ENCODE peak calls at places on chromosomes 13 and 19, in eight cellular contexts. W is neural progenitor cell; G is keratinocyte; Z is adipocyte; X is body of pancreas; I is effector memory CD4-positive, alpha-beta T cell; E is endodermal cell; V is upper lobe of right lung. A is an unnamed sample.

GRCh38 chr19:459724-460511 is 915 bp downstream of the SHC2 start:
- DNase-seq in W (peak; percentile 82), G (no peak), Z (peak; percentile 55), X (peak; percentile 81), I (no peak), E (peak; percentile 90), V (peak; percentile 83), A (peak; percentile 3)

GRCh38 chr19:42496551-42497133 is 31.6 kb downstream of the CEACAM1 start:
- DNase-seq in W (no peak), G (no peak), Z (no peak), X (no peak), I (no peak), E (no peak), V (no peak), A (no peak)

GRCh38 chr13:97653741-97654140 is 219.8 kb downstream of the RAP2A start:
- DNase-seq in W (no peak), G (no peak), Z (peak; percentile 88), X (no peak), I (no peak), E (no peak), V (no peak), A (no peak)

GRCh38 chr13:30978981-30979956 is 46.8 kb downstream of the TEX26 start:
- DNase-seq in W (peak; percentile 83), G (peak; percentile 5), Z (no peak), X (peak; percentile 34), I (peak; percentile 0), E (peak; percentile 96), V (peak; percentile 77), A (no peak)

GRCh38 chr13:81171065-81171647 is 830.2 kb upstream of the SPRY2 start:
- DNase-seq in W (peak; percentile 18), G (no peak), Z (peak; percentile 72), X (no peak), I (no peak), E (no peak), V (no peak), A (no peak)

GRCh38 chr19:34241513-34242337 is 12.6 kb upstream of the GARRE1 start:
- DNase-seq in W (peak; percentile 78), G (no peak), Z (no peak), X (peak; percentile 79), I (no peak), E (peak; percentile 95), V (peak; percentile 88), A (no peak)

GRCh38 chr19:16750081-16750480 is 30.4 kb downstream of the NWD1 start:
- DNase-seq in W (no peak), G (no peak), Z (no peak), X (no peak), I (no peak), E (no peak), V (no peak), A (no peak)

GRCh38 chr19:902446-903226 is 9.4 kb downstream of the RNU6-9 start:
- DNase-seq in W (no peak), G (no peak), Z (no peak), X (no peak), I (no peak), E (no peak), V (no peak), A (no peak)

GRCh38 chr13:62387642-62388041 is 972.0 kb upstream of the PCDH20 start:
- DNase-seq in W (peak; percentile 24), G (no peak), Z (peak; percentile 74), X (no peak), I (no peak), E (no peak), V (no peak), A (no peak)

GRCh38 chr19:12669272-12670158 is 2.9 kb downstream of the WDR83 start:
- DNase-seq in W (peak; percentile 86), G (no peak), Z (peak; percentile 90), X (peak; percentile 81), I (peak; percentile 62), E (peak; percentile 87), V (peak; percentile 90), A (peak; percentile 79)
- H3K4me1 ChIP-seq in W (peaks cover 7% of the 10 kb centered on the region), G (peaks cover 34% of the 10 kb centered on the region), Z (peaks cover 36% of the 10 kb centered on the region), X (peaks cover 50% of the 10 kb centered on the region), I (peaks cover 28% of the 10 kb centered on the region), E (no peaks in the 10 kb centered on the region), V (peaks cover 37% of the 10 kb centered on the region), A (peaks cover 42% of the 10 kb centered on the region)

GRCh38 chr19:51586799-51587198 is 15.7 kb downstream of the ZNF175 start:
- DNase-seq in W (no peak), G (no peak), Z (no peak), X (no peak), I (no peak), E (no peak), V (no peak), A (no peak)
- H3K9me3 ChIP-seq in W (peaks cover 15% of the 10 kb centered on the region), G (peaks cover 3% of the 10 kb centered on the region), Z (peaks cover 28% of the 10 kb centered on the region), X (peaks cover 21% of the 10 kb centered on the region), I (peaks cover 21% of the 10 kb centered on the region), E (peaks cover 39% of the 10 kb centered on the region), V (peaks cover 6% of the 10 kb centered on the region), A (peaks cover 30% of the 10 kb centered on the region)

DNA sequence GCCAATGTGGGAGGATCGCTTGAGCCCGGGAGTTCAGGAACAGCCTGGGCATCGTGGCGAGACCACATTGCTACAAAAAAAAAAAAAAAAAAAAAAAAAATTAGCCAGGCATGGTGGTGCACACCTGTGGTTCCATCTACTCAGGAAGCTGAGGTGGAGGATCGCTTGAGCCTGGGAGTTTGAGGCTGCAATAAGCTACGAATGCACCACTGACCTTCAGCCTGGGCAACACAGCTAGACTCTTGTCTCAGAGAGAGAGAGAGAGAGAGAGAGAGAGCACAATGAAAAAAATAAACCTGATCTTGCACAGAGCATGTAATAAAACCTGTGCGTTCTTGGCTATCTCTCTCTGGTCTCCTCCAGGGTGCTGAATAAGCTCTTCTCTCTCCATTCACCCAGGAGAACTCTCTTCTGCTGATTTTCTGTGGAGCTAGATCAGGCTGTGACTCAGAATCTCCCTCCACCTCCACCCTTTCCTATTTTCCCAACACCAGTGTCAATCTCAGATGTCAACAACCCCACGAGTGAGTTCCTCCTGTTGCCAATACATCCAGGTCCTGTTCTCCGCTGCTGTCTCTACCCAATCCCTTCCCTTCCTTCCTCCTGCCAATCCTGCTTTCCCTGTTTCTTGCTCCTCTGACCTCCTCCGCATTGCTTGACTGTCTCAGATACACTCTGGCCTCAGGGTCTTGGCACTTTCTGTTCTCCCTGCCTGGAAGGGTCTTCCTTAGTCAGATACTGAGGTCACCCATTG is 3.4 kb upstream of the ACP5 start:
- DNase-seq in W (no peak), G (no peak), Z (no peak), X (no peak), I (no peak), E (no peak), V (no peak), A (no peak)
- H3K4me1 ChIP-seq in W (no peaks in the 10 kb centered on the region), G (peaks cover 13% of the 10 kb centered on the region), Z (peaks cover 16% of the 10 kb centered on the region), X (peaks cover 31% of the 10 kb centered on the region), I (peaks cover 20% of the 10 kb centered on the region), E (no peaks in the 10 kb centered on the region), V (peaks cover 36% of the 10 kb centered on the region), A (peaks cover 47% of the 10 kb centered on the region)

GRCh38 chr19:37505958-37506386 is 767 bp upstream of the ZNF793 start:
- DNase-seq in W (no peak), G (no peak), Z (no peak), X (no peak), I (no peak), E (no peak), V (no peak), A (no peak)

GRCh38 chr19:37511186-37511585 is 4.4 kb downstream of the ZNF793 start:
- DNase-seq in W (no peak), G (no peak), Z (no peak), X (no peak), I (no peak), E (no peak), V (no peak), A (no peak)

GRCh38 chr19:37506387-37507166 is at the start of gene ZNF793:
- DNase-seq in W (peak; percentile 90), G (peak; percentile 61), Z (peak; percentile 36), X (peak; percentile 72), I (peak; percentile 67), E (peak; percentile 94), V (peak; percentile 79), A (peak; percentile 85)

GRCh38 chr19:37511821-37512220 is 5.1 kb downstream of the ZNF793 start:
- DNase-seq in W (no peak), G (no peak), Z (no peak), X (no peak), I (no peak), E (no peak), V (no peak), A (no peak)

GRCh38 chr19:37507167-37507464 is 377 bp downstream of the ZNF793 start:
- DNase-seq in W (no peak), G (no peak), Z (no peak), X (no peak), I (no peak), E (no peak), V (no peak), A (no peak)
- H3K9me3 ChIP-seq in W (no peaks in the 10 kb centered on the region), G (no peaks in the 10 kb centered on the region), Z (peaks cover 44% of the 10 kb centered on the region), X (peaks cover 14% of the 10 kb centered on the region), I (peaks cover 3% of the 10 kb centered on the region), E (peaks cover 38% of the 10 kb centered on the region), V (no peaks in the 10 kb centered on the region), A (peaks cover 13% of the 10 kb centered on the region)

A was measured in CD8-positive, alpha-beta memory T cell.